ENCODE peak calls at places on chromosome 1, in eight cellular contexts. K is stimulated activated CD8-positive, alpha-beta memory T cell treated with anti-CD3 and anti-CD28 coated beads, Interleukin-4, amount 100 ng/mL, for 48 hours; X is AG09319; N is foreskin fibroblast; D is H7; O is nephron progenitor cell; R is substantia nigra; F is T-helper 1 cell. S is an unnamed sample.
A peak's percentile ranks its signal among the peaks of the same experiment; 100 is the strongest.

GRCh38 chr1:44636711-44637589 is 37.3 kb downstream of the TMEM53 start:
- DNase-seq in D (no peak), N (no peak), R (no peak), F (no peak), O (no peak), K (no peak), X (no peak), S (no peak)

GRCh38 chr1:247294282-247294681 is 37.4 kb downstream of the ZNF496 start:
- DNase-seq in O (no peak), F (no peak), D (peak; percentile 21), N (peak; percentile 65), R (no peak), X (no peak), K (no peak), S (no peak)

GRCh38 chr1:246157516-246157915 is 349.6 kb downstream of the SMYD3 start:
- DNase-seq in F (no peak), X (no peak), N (no peak), O (no peak), K (no peak), D (no peak), R (no peak), S (no peak)

GRCh38 chr1:30488324-30488913 is 235.0 kb downstream of the MATN1 start:
- DNase-seq in F (no peak), R (no peak), N (no peak), X (no peak), O (no peak), D (no peak), K (no peak), S (no peak)

GRCh38 chr1:184212649-184213314 is 161.3 kb downstream of the TSEN15 start:
- DNase-seq in R (no peak), O (no peak), D (no peak), K (no peak), N (peak; percentile 64), X (peak; percentile 30), F (no peak), S (no peak)

GRCh38 chr1:148160421-148161251 is 8.6 kb upstream of the NBPF11 start:
- DNase-seq in X (no peak), K (no peak), N (no peak), R (no peak), O (no peak), F (no peak), D (peak; percentile 46), S (peak; percentile 13)

GRCh38 chr1:5843521-5844096 is 148.6 kb downstream of the NPHP4 start:
- DNase-seq in K (no peak), R (no peak), D (peak; percentile 75), F (no peak), X (no peak), O (no peak), N (no peak), S (no peak)

GRCh38 chr1:37537378-37537777 is 16.7 kb downstream of the SNIP1 start:
- DNase-seq in D (no peak), R (no peak), K (no peak), N (peak; percentile 81), O (no peak), X (no peak), F (no peak), S (no peak)

GRCh38 chr1:72227667-72228066 is 54.7 kb downstream of the NEGR1 start:
- DNase-seq in X (no peak), R (no peak), F (no peak), K (no peak), N (no peak), D (no peak), O (no peak), S (no peak)

GRCh38 chr1:213166868-213167267 is 115.8 kb downstream of the RPS6KC1 start:
- DNase-seq in R (no peak), X (no peak), F (no peak), O (no peak), D (no peak), K (no peak), N (no peak), S (no peak)

GRCh38 chr1:196148367-196148970 is 459.8 kb downstream of the KCNT2 start:
- DNase-seq in O (peak; percentile 6), N (peak; percentile 16), X (peak; percentile 4), K (no peak), D (no peak), R (no peak), F (no peak), S (no peak)

GRCh38 chr1:32393832-32394140 is 455 bp downstream of the BSDC1 start:
- DNase-seq in K (peak; percentile 58), D (peak; percentile 76), F (no peak), X (no peak), R (peak; percentile 36), O (no peak), N (peak; percentile 14), S (no peak)

GRCh38 chr1:207027221-207027777 is 5.3 kb downstream of the C1orf116 start:
- DNase-seq in D (no peak), N (no peak), X (no peak), R (no peak), K (no peak), F (no peak), O (no peak), S (no peak)

GRCh38 chr1:27656157-27656893 is 15.7 kb downstream of the IFI6 start:
- DNase-seq in D (peak; percentile 80), O (no peak), N (peak; percentile 80), K (no peak), F (no peak), R (no peak), X (no peak), S (no peak)

GRCh38 chr1:156281281-156282142 is 1.1 kb downstream of the SMG5 start:
- DNase-seq in O (no peak), R (no peak), F (no peak), X (no peak), K (peak; percentile 70), D (peak; percentile 44), N (peak; percentile 45), S (no peak)

GRCh38 chr1:193754732-193755427 is 568.5 kb upstream of the B3GALT2 start:
- DNase-seq in O (no peak), X (no peak), D (peak; percentile 2), F (no peak), K (no peak), R (no peak), N (no peak), S (no peak)

GRCh38 chr1:227888404-227889046 is 59.2 kb downstream of the WNT9A start:
- DNase-seq in R (no peak), O (no peak), F (no peak), N (no peak), D (no peak), K (peak; percentile 22), X (no peak), S (no peak)

GRCh38 chr1:228751360-228752098 is 16.2 kb downstream of the RHOU start:
- DNase-seq in D (no peak), K (no peak), N (no peak), O (no peak), X (no peak), F (no peak), R (no peak), S (no peak)

GRCh38 chr1:26134466-26134865 is 22.8 kb downstream of the PDIK1L start:
- DNase-seq in K (no peak), N (no peak), R (no peak), O (no peak), D (no peak), F (no peak), X (no peak), S (no peak)

GRCh38 chr1:150749720-150750311 is 15.8 kb downstream of the CTSS start:
- DNase-seq in D (no peak), R (no peak), N (no peak), X (no peak), F (no peak), K (no peak), O (no peak), S (no peak)

GRCh38 chr1:63262148-63262770 is 60.1 kb upstream of the FOXD3 start:
- DNase-seq in N (no peak), R (no peak), X (no peak), K (no peak), D (no peak), O (no peak), F (no peak), S (no peak)

GRCh38 chr1:212284332-212284743 is 872 bp upstream of the PPP2R5A start:
- DNase-seq in N (no peak), K (no peak), X (no peak), F (no peak), R (peak; percentile 36), D (no peak), O (no peak), S (no peak)

S was measured in frontal cortex.